ENCODE peak calls at places on chromosome 12, in five cellular contexts. One of them, this sample, is unnamed.
A peak's percentile ranks its signal among the peaks of the same experiment; 100 is the strongest.

GRCh38 chr12:123966596-123966995 is 6.0 kb downstream of the CCDC92 start:
- DNase-seq in adipocyte: peak; percentile 74
- DNase-seq in cardiac muscle cell: peak; percentile 28
- DNase-seq in AG04449: peak; percentile 52
- DNase-seq in IMR-90: peak; percentile 80
- DNase-seq in this sample: no peak

GRCh38 chr12:127293507-127294310 is 973.3 kb upstream of the TMEM132C start:
- DNase-seq in AG04449: no peak
- DNase-seq in adipocyte: peak; percentile 73
- DNase-seq in cardiac muscle cell: peak; percentile 41
- DNase-seq in IMR-90: peak; percentile 33
- DNase-seq in this sample: peak; percentile 32

GRCh38 chr12:29759950-29760349 is 23.8 kb downstream of the TMTC1 start:
- DNase-seq in adipocyte: no peak
- DNase-seq in AG04449: no peak
- DNase-seq in IMR-90: no peak
- DNase-seq in cardiac muscle cell: no peak
- DNase-seq in this sample: no peak

GRCh38 chr12:2034633-2035420 is 18.0 kb upstream of the CACNA1C start:
- DNase-seq in adipocyte: peak; percentile 96
- DNase-seq in cardiac muscle cell: peak; percentile 85
- DNase-seq in AG04449: no peak
- DNase-seq in IMR-90: peak; percentile 66
- DNase-seq in this sample: peak; percentile 65

GRCh38 chr12:132771126-132771838 is 9.7 kb upstream of the ANKLE2 start:
- DNase-seq in IMR-90: peak; percentile 61
- DNase-seq in adipocyte: peak; percentile 15
- DNase-seq in cardiac muscle cell: no peak
- DNase-seq in AG04449: no peak
- DNase-seq in this sample: peak; percentile 87

GRCh38 chr12:67419810-67420209 is 150.7 kb downstream of the CAND1 start:
- DNase-seq in IMR-90: no peak
- DNase-seq in adipocyte: no peak
- DNase-seq in cardiac muscle cell: no peak
- DNase-seq in AG04449: no peak
- DNase-seq in this sample: no peak

GRCh38 chr12:114904254-114905003 is 220.5 kb upstream of the TBX3 start:
- DNase-seq in cardiac muscle cell: peak; percentile 29
- DNase-seq in adipocyte: peak; percentile 14
- DNase-seq in IMR-90: peak; percentile 85
- DNase-seq in AG04449: no peak
- DNase-seq in this sample: no peak

GRCh38 chr12:52691076-52691764 is 11.0 kb upstream of the KRT1 start:
- DNase-seq in AG04449: no peak
- DNase-seq in cardiac muscle cell: no peak
- DNase-seq in adipocyte: no peak
- DNase-seq in IMR-90: no peak
- DNase-seq in this sample: no peak

GRCh38 chr12:120584343-120585149 is 3.3 kb upstream of the POP5 start:
- DNase-seq in cardiac muscle cell: peak; percentile 26
- DNase-seq in AG04449: no peak
- DNase-seq in adipocyte: peak; percentile 56
- DNase-seq in IMR-90: no peak
- DNase-seq in this sample: no peak

GRCh38 chr12:51397670-51398069 is 6.5 kb upstream of the GALNT6 start:
- DNase-seq in cardiac muscle cell: no peak
- DNase-seq in AG04449: no peak
- DNase-seq in IMR-90: no peak
- DNase-seq in adipocyte: no peak
- DNase-seq in this sample: no peak

GRCh38 chr12:100017056-100017455 is 32.3 kb upstream of the ANKS1B start:
- DNase-seq in adipocyte: no peak
- DNase-seq in cardiac muscle cell: no peak
- DNase-seq in IMR-90: no peak
- DNase-seq in AG04449: no peak
- DNase-seq in this sample: no peak

GRCh38 chr12:14950421-14950820 is 11.0 kb downstream of the ARHGDIB start:
- DNase-seq in adipocyte: no peak
- DNase-seq in cardiac muscle cell: no peak
- DNase-seq in AG04449: no peak
- DNase-seq in IMR-90: no peak
- DNase-seq in this sample: no peak

GRCh38 chr12:14949631-14950030 is 11.3 kb upstream of the ERP27 start:
- DNase-seq in IMR-90: no peak
- DNase-seq in cardiac muscle cell: no peak
- DNase-seq in adipocyte: no peak
- DNase-seq in AG04449: no peak
- DNase-seq in this sample: peak; percentile 81

GRCh38 chr12:14946856-14947255 is 8.5 kb upstream of the ERP27 start:
- DNase-seq in AG04449: no peak
- DNase-seq in IMR-90: no peak
- DNase-seq in cardiac muscle cell: no peak
- DNase-seq in adipocyte: no peak
- DNase-seq in this sample: no peak

GRCh38 chr12:14950982-14951746 is 10.2 kb downstream of the ARHGDIB start:
- DNase-seq in cardiac muscle cell: peak; percentile 75
- DNase-seq in AG04449: no peak
- DNase-seq in IMR-90: no peak
- DNase-seq in adipocyte: no peak
- DNase-seq in this sample: no peak

DNA sequence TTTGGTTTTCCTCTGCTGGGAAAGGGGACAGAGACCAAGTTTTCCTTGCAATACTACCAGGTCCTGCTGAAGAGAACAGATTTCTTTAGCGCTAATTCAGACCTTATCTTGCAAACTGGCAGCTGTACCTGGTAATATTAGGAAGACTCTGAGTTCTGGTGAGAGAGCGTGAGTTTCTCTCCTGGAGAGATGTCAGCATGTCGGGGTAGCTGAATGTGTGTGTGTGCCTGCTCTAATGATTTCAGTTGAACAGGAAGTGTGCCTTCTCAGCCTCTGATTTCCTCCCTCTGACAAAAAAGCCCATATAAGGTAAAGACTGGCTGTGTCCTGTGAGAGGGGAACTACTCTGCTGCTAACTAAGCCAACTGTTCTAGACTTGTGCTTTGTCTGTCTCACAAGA is 10.3 kb upstream of the ERP27 start:
- DNase-seq in AG04449: peak; percentile 73
- DNase-seq in cardiac muscle cell: peak; percentile 96
- DNase-seq in adipocyte: peak; percentile 34
- DNase-seq in IMR-90: peak; percentile 89
- DNase-seq in this sample: peak; percentile 96
- H3K4me3 ChIP-seq in AG04449: peak overlapping the region; percentile 29
- H3K4me3 ChIP-seq in cardiac muscle cell: no peak overlapping the region
- H3K4me3 ChIP-seq in adipocyte: peak overlapping the region; percentile 9
- H3K4me3 ChIP-seq in IMR-90: no peak overlapping the region
- H3K4me3 ChIP-seq in this sample: peak overlapping the region; percentile 58

GRCh38 chr12:57550628-57551549 is 1.0 kb downstream of the KIF5A start:
- DNase-seq in IMR-90: no peak
- DNase-seq in AG04449: no peak
- DNase-seq in cardiac muscle cell: no peak
- DNase-seq in adipocyte: no peak
- DNase-seq in this sample: no peak
- H3K4me3 ChIP-seq in IMR-90: no peak overlapping the region
- H3K4me3 ChIP-seq in AG04449: peak overlapping the region; percentile 62
- H3K4me3 ChIP-seq in cardiac muscle cell: no peak overlapping the region
- H3K4me3 ChIP-seq in adipocyte: no peak overlapping the region
- H3K4me3 ChIP-seq in this sample: no peak overlapping the region

DNA sequence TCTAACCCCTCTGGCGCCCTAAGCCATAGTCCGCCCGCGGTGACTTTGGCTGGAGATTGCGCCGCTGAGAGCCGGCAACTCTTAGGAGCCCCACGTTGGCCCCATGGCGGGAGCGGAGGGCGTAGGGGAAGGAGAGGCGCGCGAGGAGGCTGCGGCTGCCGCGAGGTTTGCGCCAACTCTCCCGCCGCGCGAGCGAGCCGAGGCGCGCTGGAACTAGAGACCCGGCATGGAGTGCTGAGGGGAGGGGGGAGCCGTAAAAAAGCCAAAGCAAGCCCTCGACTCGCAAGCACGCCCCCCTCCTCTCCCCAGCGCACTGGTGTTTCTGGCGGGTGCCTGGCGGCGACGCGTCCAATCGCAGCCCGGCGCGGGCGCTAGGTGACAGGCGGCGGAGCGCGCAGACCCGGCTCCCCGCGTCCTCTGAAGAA is at the start of gene SYT10:
- DNase-seq in cardiac muscle cell: peak; percentile 30
- DNase-seq in AG04449: no peak
- DNase-seq in IMR-90: no peak
- DNase-seq in adipocyte: peak; percentile 14
- DNase-seq in this sample: no peak
- H3K4me3 ChIP-seq in cardiac muscle cell: peak within 1 kb of the TSS; percentile 73
- H3K4me3 ChIP-seq in AG04449: peak within 1 kb of the TSS; percentile 58
- H3K4me3 ChIP-seq in IMR-90: peak within 1 kb of the TSS; percentile 35
- H3K4me3 ChIP-seq in adipocyte: peak within 1 kb of the TSS; percentile 78
- H3K4me3 ChIP-seq in this sample: no peak within 1 kb of the TSS

GRCh38 chr12:122183588-122183940 is 641 bp downstream of the LRRC43 start:
- DNase-seq in AG04449: no peak
- DNase-seq in IMR-90: no peak
- DNase-seq in adipocyte: no peak
- DNase-seq in cardiac muscle cell: no peak
- DNase-seq in this sample: no peak
- H3K4me3 ChIP-seq in AG04449: peak overlapping the region; percentile 54
- H3K4me3 ChIP-seq in IMR-90: no peak overlapping the region
- H3K4me3 ChIP-seq in adipocyte: peak overlapping the region; percentile 80
- H3K4me3 ChIP-seq in cardiac muscle cell: peak overlapping the region; percentile 42
- H3K4me3 ChIP-seq in this sample: no peak overlapping the region

GRCh38 chr12:55933158-55933798 is 2.3 kb downstream of the DGKA start:
- DNase-seq in AG04449: no peak
- DNase-seq in adipocyte: peak; percentile 85
- DNase-seq in cardiac muscle cell: no peak
- DNase-seq in IMR-90: no peak
- DNase-seq in this sample: no peak

GRCh38 chr12:55931780-55932545 is 1.0 kb downstream of the DGKA start:
- DNase-seq in cardiac muscle cell: peak; percentile 50
- DNase-seq in IMR-90: peak; percentile 29
- DNase-seq in AG04449: no peak
- DNase-seq in adipocyte: peak; percentile 84
- DNase-seq in this sample: no peak

GRCh38 chr12:55930771-55931316 is at the start of gene DGKA:
- DNase-seq in cardiac muscle cell: peak; percentile 84
- DNase-seq in AG04449: peak; percentile 55
- DNase-seq in IMR-90: peak; percentile 85
- DNase-seq in adipocyte: peak; percentile 89
- DNase-seq in this sample: peak; percentile 96

GRCh38 chr12:55932546-55932919 is 1.6 kb downstream of the DGKA start:
- DNase-seq in AG04449: no peak
- DNase-seq in adipocyte: peak; percentile 44
- DNase-seq in IMR-90: peak; percentile 33
- DNase-seq in cardiac muscle cell: peak; percentile 44
- DNase-seq in this sample: peak; percentile 55

DNA sequence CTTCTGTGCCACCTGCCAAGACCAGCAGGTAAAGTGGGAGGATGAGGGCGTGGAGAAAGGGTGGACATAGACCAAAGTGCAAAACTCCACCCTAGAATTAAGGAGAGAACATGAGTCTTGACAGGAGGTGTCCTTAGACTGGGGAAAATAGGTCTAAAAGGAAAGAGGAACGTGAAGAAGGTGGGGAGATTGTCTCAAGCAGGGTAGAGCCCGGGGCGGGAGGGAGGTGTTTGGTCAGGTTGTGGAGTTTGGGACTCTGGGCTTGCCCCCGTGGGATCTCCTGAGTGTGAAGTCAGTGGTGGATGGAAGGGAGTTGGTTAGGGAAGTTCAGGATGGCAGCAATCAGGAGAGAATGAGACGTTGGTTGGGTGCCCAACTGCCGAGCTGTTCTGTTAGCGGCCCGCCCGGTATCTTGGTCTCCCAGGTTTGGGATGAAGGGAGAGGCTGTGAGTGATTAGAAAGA is 386 bp downstream of the DGKA start:
- DNase-seq in IMR-90: no peak
- DNase-seq in AG04449: no peak
- DNase-seq in adipocyte: no peak
- DNase-seq in cardiac muscle cell: no peak
- DNase-seq in this sample: no peak
- H3K4me3 ChIP-seq in IMR-90: peak overlapping the region; percentile 78
- H3K4me3 ChIP-seq in AG04449: peak overlapping the region; percentile 83
- H3K4me3 ChIP-seq in adipocyte: peak overlapping the region; percentile 86
- H3K4me3 ChIP-seq in cardiac muscle cell: peak overlapping the region; percentile 64
- H3K4me3 ChIP-seq in this sample: peak overlapping the region; percentile 63